ENCODE peak calls at places on chromosomes 11 and 22, in four cellular contexts. One of them, this sample, is unnamed.

GRCh38 chr11:60235318-60235717 is 7.6 kb downstream of the MS4A4E start:
- DNase-seq in HL-60: peak
- DNase-seq in osteocyte: no peak
- DNase-seq in retinal pigment epithelial cell: no peak
- DNase-seq in this sample: no peak

GRCh38 chr11:117511483-117511934 is 183.9 kb downstream of the CEP164 start:
- DNase-seq in HL-60: no peak
- DNase-seq in retinal pigment epithelial cell: no peak
- DNase-seq in osteocyte: no peak
- DNase-seq in this sample: no peak

GRCh38 chr11:126355926-126356897 is 726 bp downstream of the ST3GAL4 start:
- DNase-seq in retinal pigment epithelial cell: no peak
- DNase-seq in osteocyte: peak
- DNase-seq in HL-60: peak
- DNase-seq in this sample: no peak

GRCh38 chr11:129574431-129574830 is 198.8 kb downstream of the BARX2 start:
- DNase-seq in osteocyte: no peak
- DNase-seq in HL-60: no peak
- DNase-seq in retinal pigment epithelial cell: no peak
- DNase-seq in this sample: no peak

GRCh38 chr22:44355688-44356070 is 42.9 kb upstream of the SHISAL1 start:
- DNase-seq in HL-60: no peak
- DNase-seq in osteocyte: no peak
- DNase-seq in retinal pigment epithelial cell: no peak
- DNase-seq in this sample: no peak

GRCh38 chr11:14529933-14530332 is 9.7 kb upstream of the PSMA1 start:
- DNase-seq in HL-60: no peak
- DNase-seq in retinal pigment epithelial cell: no peak
- DNase-seq in osteocyte: no peak
- DNase-seq in this sample: no peak

GRCh38 chr11:44781697-44782096 is 54.9 kb downstream of the TSPAN18 start:
- DNase-seq in osteocyte: no peak
- DNase-seq in HL-60: no peak
- DNase-seq in retinal pigment epithelial cell: no peak
- DNase-seq in this sample: no peak

GRCh38 chr11:61963282-61964057 is 4.0 kb downstream of the FTH1 start:
- DNase-seq in osteocyte: no peak
- DNase-seq in HL-60: peak
- DNase-seq in retinal pigment epithelial cell: no peak
- DNase-seq in this sample: no peak

GRCh38 chr22:35617137-35617755 is at the start of gene MB:
- DNase-seq in retinal pigment epithelial cell: no peak
- DNase-seq in osteocyte: no peak
- DNase-seq in HL-60: no peak
- DNase-seq in this sample: no peak

GRCh38 chr11:115134886-115135285 is 369.3 kb downstream of the CADM1 start:
- DNase-seq in HL-60: no peak
- DNase-seq in osteocyte: no peak
- DNase-seq in retinal pigment epithelial cell: no peak
- DNase-seq in this sample: no peak

GRCh38 chr11:115133810-115134209 is 370.4 kb downstream of the CADM1 start:
- DNase-seq in retinal pigment epithelial cell: no peak
- DNase-seq in osteocyte: no peak
- DNase-seq in HL-60: no peak
- DNase-seq in this sample: no peak

GRCh38 chr11:115129771-115130306 is 374.4 kb downstream of the CADM1 start:
- DNase-seq in retinal pigment epithelial cell: no peak
- DNase-seq in HL-60: no peak
- DNase-seq in osteocyte: no peak
- DNase-seq in this sample: no peak

GRCh38 chr11:115135936-115136335 is 368.3 kb downstream of the CADM1 start:
- DNase-seq in osteocyte: no peak
- DNase-seq in HL-60: no peak
- DNase-seq in retinal pigment epithelial cell: no peak
- DNase-seq in this sample: no peak

DNA sequence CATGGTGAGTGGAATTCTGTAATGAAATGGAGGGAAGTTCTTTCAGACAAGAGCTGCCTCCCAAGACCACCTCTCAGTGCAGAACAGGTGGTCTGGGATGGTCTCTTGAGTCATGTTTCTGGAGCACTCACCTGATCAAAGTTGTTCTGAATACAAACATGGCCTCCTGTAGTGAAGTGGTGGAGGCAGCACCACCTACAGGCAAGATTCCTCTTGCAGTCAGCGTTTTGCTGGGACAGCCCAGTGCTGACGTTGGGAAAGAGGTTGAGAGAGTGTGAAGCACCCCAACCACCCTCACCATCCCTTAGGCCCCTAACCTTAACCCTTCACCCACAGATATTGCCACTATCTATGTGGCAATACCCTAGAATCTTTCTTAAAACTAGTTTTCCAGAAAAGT is 371.4 kb downstream of the CADM1 start:
- DNase-seq in retinal pigment epithelial cell: no peak
- DNase-seq in osteocyte: no peak
- DNase-seq in HL-60: no peak
- DNase-seq in this sample: no peak
- TF ChIP-seq CTCF in retinal pigment epithelial cell: no peak
- TF ChIP-seq CTCF in osteocyte: no peak
- TF ChIP-seq CTCF in HL-60: no peak
- TF ChIP-seq CTCF in this sample: peak

DNA sequence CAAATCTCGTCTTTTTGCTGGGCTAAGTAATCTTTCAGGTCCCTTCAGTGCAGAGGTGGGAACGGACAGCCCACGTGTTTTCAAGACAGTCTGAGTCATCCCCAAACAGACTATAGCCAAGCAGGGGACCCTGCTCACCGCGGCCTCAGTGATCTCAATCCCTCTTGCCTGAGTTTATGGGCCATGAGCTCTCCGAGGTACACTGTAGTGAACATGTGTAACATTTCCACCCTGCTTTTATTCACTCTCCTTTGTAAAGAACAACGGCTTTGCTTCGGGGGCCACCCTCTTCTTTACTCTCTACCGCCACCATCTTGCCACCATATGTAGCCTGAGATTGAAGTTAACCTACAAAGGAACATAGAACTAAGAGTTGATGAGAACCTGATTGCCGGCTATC is 11.5 kb upstream of the KCTD14 start:
- DNase-seq in retinal pigment epithelial cell: no peak
- DNase-seq in HL-60: no peak
- DNase-seq in osteocyte: no peak
- DNase-seq in this sample: no peak
- TF ChIP-seq CTCF in retinal pigment epithelial cell: no peak
- TF ChIP-seq CTCF in HL-60: no peak
- TF ChIP-seq CTCF in osteocyte: no peak
- TF ChIP-seq CTCF in this sample: no peak

GRCh38 chr11:19740586-19740985 is 27.9 kb downstream of the NAV2 start:
- DNase-seq in HL-60: no peak
- DNase-seq in osteocyte: no peak
- DNase-seq in retinal pigment epithelial cell: no peak
- DNase-seq in this sample: no peak

GRCh38 chr11:19739872-19740271 is 27.2 kb downstream of the NAV2 start:
- DNase-seq in HL-60: no peak
- DNase-seq in retinal pigment epithelial cell: no peak
- DNase-seq in osteocyte: no peak
- DNase-seq in this sample: no peak

GRCh38 chr11:19744130-19744529 is 31.5 kb downstream of the NAV2 start:
- DNase-seq in HL-60: no peak
- DNase-seq in retinal pigment epithelial cell: no peak
- DNase-seq in osteocyte: no peak
- DNase-seq in this sample: no peak

GRCh38 chr11:19743622-19744021 is 31.0 kb downstream of the NAV2 start:
- DNase-seq in retinal pigment epithelial cell: no peak
- DNase-seq in osteocyte: no peak
- DNase-seq in HL-60: no peak
- DNase-seq in this sample: no peak

DNA sequence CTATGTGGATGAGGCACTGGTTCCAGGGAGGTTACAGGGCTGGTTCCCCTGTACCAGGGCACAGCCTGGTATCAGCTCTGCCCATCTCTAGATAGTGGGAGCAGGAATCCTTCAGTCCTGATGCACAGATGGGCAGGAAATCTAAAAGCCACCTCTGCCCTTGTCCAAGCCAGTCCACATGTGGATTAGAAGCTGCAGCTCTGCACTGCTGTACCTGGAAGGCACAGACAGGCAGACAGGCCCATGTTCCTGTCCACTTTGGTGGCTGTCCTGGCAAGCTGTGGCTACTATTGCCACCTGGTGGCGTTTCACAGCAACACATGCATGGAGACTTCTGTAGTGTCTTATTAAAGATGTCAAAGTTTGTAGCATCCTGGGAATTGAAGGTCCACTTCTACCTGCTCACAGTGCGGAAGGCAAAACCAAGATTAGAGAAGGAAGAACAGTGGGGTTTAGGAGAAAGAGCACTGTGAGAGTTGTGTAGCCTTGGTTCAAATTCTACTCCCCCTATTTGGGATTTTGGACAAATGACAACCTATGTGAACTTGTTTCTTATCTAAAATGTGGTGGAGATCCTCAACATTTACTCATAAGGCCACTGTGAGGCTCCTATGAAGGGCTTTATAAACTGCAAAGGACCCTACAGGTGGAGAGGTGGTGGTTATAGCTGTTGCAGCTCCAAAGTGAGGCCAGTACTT is 30.1 kb downstream of the NAV2 start:
- DNase-seq in retinal pigment epithelial cell: no peak
- DNase-seq in osteocyte: peak
- DNase-seq in HL-60: peak
- DNase-seq in this sample: peak
- TF ChIP-seq CTCF in retinal pigment epithelial cell: peak
- TF ChIP-seq CTCF in osteocyte: peak
- TF ChIP-seq CTCF in HL-60: peak
- TF ChIP-seq CTCF in this sample: peak

DNA sequence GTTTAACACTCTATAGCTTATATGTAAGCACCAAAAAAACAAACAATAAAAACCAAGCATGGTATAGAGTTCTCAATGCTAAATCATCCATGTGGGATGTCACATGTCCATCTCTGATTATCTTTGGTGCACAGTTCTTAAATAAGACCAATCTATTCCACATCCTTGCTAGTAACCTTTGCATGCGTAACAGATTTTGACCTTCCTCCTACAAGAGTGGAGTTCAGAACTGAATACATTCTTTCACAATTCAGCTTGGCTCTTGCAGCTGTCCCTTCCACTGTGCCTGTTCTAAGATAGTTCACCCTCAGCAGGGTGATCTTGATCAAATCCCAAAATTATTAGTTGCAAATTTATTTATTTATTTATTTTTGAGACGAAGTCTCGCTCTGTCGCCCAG is 21.1 kb downstream of the PRR14L start:
- DNase-seq in osteocyte: no peak
- DNase-seq in HL-60: no peak
- DNase-seq in retinal pigment epithelial cell: no peak
- DNase-seq in this sample: no peak
- TF ChIP-seq CTCF in osteocyte: no peak
- TF ChIP-seq CTCF in HL-60: no peak
- TF ChIP-seq CTCF in retinal pigment epithelial cell: no peak
- TF ChIP-seq CTCF in this sample: no peak

GRCh38 chr11:76512851-76513653 is 68.2 kb downstream of the EMSY start:
- DNase-seq in retinal pigment epithelial cell: peak
- DNase-seq in HL-60: no peak
- DNase-seq in osteocyte: no peak
- DNase-seq in this sample: no peak
- TF ChIP-seq CTCF in retinal pigment epithelial cell: peak
- TF ChIP-seq CTCF in HL-60: no peak
- TF ChIP-seq CTCF in osteocyte: peak
- TF ChIP-seq CTCF in this sample: peak

GRCh38 chr11:128520886-128521696 is 66.3 kb downstream of the ETS1 start:
- DNase-seq in osteocyte: no peak
- DNase-seq in retinal pigment epithelial cell: no peak
- DNase-seq in HL-60: no peak
- DNase-seq in this sample: no peak
- TF ChIP-seq CTCF in osteocyte: peak
- TF ChIP-seq CTCF in retinal pigment epithelial cell: no peak
- TF ChIP-seq CTCF in HL-60: no peak
- TF ChIP-seq CTCF in this sample: peak

GRCh38 chr11:57340228-57340627 is 2.1 kb downstream of the P2RX3 start:
- DNase-seq in retinal pigment epithelial cell: no peak
- DNase-seq in osteocyte: no peak
- DNase-seq in HL-60: no peak
- DNase-seq in this sample: no peak
- TF ChIP-seq CTCF in retinal pigment epithelial cell: peak
- TF ChIP-seq CTCF in osteocyte: no peak
- TF ChIP-seq CTCF in HL-60: no peak
- TF ChIP-seq CTCF in this sample: peak